ENCODE peak calls at places on chromosomes 1 and 21, in four cellular contexts. C is SK-N-SH, T is K562, K is H1. Q is an unnamed sample.

GRCh38 chr1:158155673-158156072 is 25.0 kb upstream of the CD1D start:
- DNase-seq in C (no peak), T (peak; percentile 31), K (no peak), Q (no peak)

GRCh38 chr1:66764994-66765578 is 12.8 kb downstream of the DYNLT5 start:
- DNase-seq in C (peak; percentile 42), T (peak; percentile 72), K (peak; percentile 49), Q (peak; percentile 16)

GRCh38 chr1:21324368-21325137 is 34.3 kb upstream of the ECE1 start:
- DNase-seq in C (peak; percentile 76), T (peak; percentile 79), K (no peak), Q (no peak)

GRCh38 chr1:185074307-185074706 is 28.9 kb downstream of the RNF2 start:
- DNase-seq in C (no peak), T (no peak), K (no peak), Q (no peak)

GRCh38 chr1:204970897-204971296 is 72.1 kb upstream of the CNTN2 start:
- DNase-seq in C (no peak), T (no peak), K (no peak), Q (no peak)

GRCh38 chr1:11178021-11179015 is 10.8 kb upstream of the ANGPTL7 start:
- DNase-seq in C (no peak), T (peak; percentile 52), K (no peak), Q (no peak)

GRCh38 chr1:160539896-160540858 is 17.1 kb upstream of the SLAMF6 start:
- DNase-seq in C (no peak), T (peak; percentile 99), K (no peak), Q (no peak)

GRCh38 chr1:184843732-184844495 is 89.3 kb upstream of the EDEM3 start:
- DNase-seq in C (no peak), T (peak; percentile 35), K (no peak), Q (no peak)

GRCh38 chr1:109763646-109764415 is at the start of gene EPS8L3:
- DNase-seq in C (no peak), T (no peak), K (no peak), Q (no peak)

GRCh38 chr1:167922023-167922422 is 8.1 kb upstream of the ADCY10 start:
- DNase-seq in C (no peak), T (no peak), K (no peak), Q (no peak)

GRCh38 chr1:56837244-56837926 is 17.2 kb upstream of the C8A start:
- DNase-seq in C (no peak), T (no peak), K (no peak), Q (no peak)

GRCh38 chr21:44700101-44701022 is 3.4 kb downstream of the KRTAP10-12 start:
- DNase-seq in C (peak; percentile 21), T (no peak), K (no peak), Q (no peak)

GRCh38 chr1:205824180-205824579 is 11.2 kb upstream of the SLC41A1 start:
- DNase-seq in C (no peak), T (no peak), K (no peak), Q (no peak)

GRCh38 chr1:6467224-6467623 is 1.3 kb upstream of the TNFRSF25 start:
- DNase-seq in C (no peak), T (no peak), K (peak; percentile 46), Q (peak; percentile 9)

GRCh38 chr1:94708811-94709210 is 111.3 kb upstream of the SLC44A3 start:
- DNase-seq in C (no peak), T (no peak), K (no peak), Q (no peak)

GRCh38 chr1:40866408-40866788 is 4.2 kb upstream of the CITED4 start:
- DNase-seq in C (no peak), T (peak; percentile 38), K (no peak), Q (no peak)

GRCh38 chr1:52237430-52237829 is 95.5 kb downstream of the ZFYVE9 start:
- DNase-seq in C (no peak), T (peak; percentile 23), K (no peak), Q (no peak)

GRCh38 chr21:45306453-45306831 is 18.7 kb upstream of the POFUT2 start:
- DNase-seq in C (no peak), T (no peak), K (no peak), Q (peak; percentile 13)

GRCh38 chr1:182890927-182891610 is 51.9 kb downstream of the DHX9 start:
- DNase-seq in C (no peak), T (no peak), K (no peak), Q (no peak)
- TF ChIP-seq TEAD4 in C (no peak), T (no peak), K (no peak), Q (no peak)

GRCh38 chr21:34517491-34518245 is 5.7 kb upstream of the KCNE1 start:
- DNase-seq in C (no peak), T (peak; percentile 19), K (no peak), Q (no peak)

GRCh38 chr21:34519013-34519412 is 7.0 kb upstream of the KCNE1 start:
- DNase-seq in C (no peak), T (no peak), K (no peak), Q (no peak)

GRCh38 chr21:34521561-34521960 is 9.6 kb upstream of the KCNE1 start:
- DNase-seq in C (no peak), T (no peak), K (no peak), Q (no peak)

GRCh38 chr21:34520769-34521508 is 8.9 kb upstream of the KCNE1 start:
- DNase-seq in C (no peak), T (no peak), K (no peak), Q (no peak)

GRCh38 chr21:34519694-34520093 is 7.7 kb upstream of the KCNE1 start:
- DNase-seq in C (no peak), T (no peak), K (no peak), Q (no peak)
- TF ChIP-seq TEAD4 in C (no peak), T (no peak), K (no peak), Q (no peak)

GRCh38 chr1:200889571-200889970 is 5.1 kb upstream of the INAVA start:
- DNase-seq in C (no peak), T (no peak), K (no peak), Q (no peak)
- TF ChIP-seq TEAD4 in C (no peak), T (no peak), K (no peak), Q (no peak)

DNA sequence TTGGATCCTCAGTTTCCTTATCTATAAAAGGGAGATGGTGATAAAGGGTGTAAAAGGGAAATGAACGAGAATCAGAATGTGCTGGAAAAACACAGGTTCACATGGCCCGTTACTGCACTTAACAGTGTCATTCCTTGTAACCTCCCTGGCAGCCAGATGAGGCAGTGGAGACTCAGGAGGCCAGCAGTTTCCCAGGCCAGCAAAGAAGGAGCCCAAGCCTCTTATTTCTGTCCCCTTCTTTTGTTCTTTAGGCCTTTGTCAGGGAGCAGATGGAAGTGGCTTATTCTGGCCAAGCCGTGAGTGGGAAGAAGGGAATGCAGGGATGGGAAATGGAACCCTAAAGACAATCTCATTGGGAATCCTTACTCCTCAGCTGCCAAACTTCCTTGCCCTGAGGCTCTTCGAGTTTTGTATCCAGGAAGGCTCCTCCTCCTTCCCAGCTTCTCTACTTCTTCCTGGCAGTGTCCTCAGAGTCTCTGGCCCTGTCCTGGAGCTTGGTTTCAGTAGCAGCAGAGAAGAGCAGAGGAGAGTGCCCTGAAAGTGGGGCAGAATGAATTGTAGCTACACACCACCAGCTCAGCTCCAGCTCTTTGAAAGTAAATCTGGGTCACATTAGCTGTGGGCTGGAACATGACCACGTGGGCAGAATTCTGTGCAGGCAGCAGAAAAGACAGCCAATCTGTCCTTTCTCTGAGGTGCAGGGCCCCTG is 63.8 kb downstream of the NDUFS5 start:
- DNase-seq in C (no peak), T (no peak), K (no peak), Q (no peak)
- TF ChIP-seq TEAD4 in C (no peak), T (no peak), K (no peak), Q (no peak)

GRCh38 chr1:203281033-203281432 is 24.3 kb upstream of the BTG2 start:
- DNase-seq in C (no peak), T (no peak), K (peak; percentile 39), Q (no peak)

GRCh38 chr1:203282720-203283542 is 22.4 kb upstream of the BTG2 start:
- DNase-seq in C (no peak), T (no peak), K (no peak), Q (no peak)

GRCh38 chr1:203284411-203285208 is 20.7 kb upstream of the BTG2 start:
- DNase-seq in C (no peak), T (no peak), K (no peak), Q (no peak)

GRCh38 chr1:203281851-203282661 is 23.3 kb upstream of the BTG2 start:
- DNase-seq in C (no peak), T (no peak), K (peak; percentile 34), Q (no peak)

GRCh38 chr1:203283597-203283996 is 21.7 kb upstream of the BTG2 start:
- DNase-seq in C (no peak), T (no peak), K (no peak), Q (no peak)
- TF ChIP-seq TEAD4 in C (no peak), T (no peak), K (no peak), Q (no peak)

DNA sequence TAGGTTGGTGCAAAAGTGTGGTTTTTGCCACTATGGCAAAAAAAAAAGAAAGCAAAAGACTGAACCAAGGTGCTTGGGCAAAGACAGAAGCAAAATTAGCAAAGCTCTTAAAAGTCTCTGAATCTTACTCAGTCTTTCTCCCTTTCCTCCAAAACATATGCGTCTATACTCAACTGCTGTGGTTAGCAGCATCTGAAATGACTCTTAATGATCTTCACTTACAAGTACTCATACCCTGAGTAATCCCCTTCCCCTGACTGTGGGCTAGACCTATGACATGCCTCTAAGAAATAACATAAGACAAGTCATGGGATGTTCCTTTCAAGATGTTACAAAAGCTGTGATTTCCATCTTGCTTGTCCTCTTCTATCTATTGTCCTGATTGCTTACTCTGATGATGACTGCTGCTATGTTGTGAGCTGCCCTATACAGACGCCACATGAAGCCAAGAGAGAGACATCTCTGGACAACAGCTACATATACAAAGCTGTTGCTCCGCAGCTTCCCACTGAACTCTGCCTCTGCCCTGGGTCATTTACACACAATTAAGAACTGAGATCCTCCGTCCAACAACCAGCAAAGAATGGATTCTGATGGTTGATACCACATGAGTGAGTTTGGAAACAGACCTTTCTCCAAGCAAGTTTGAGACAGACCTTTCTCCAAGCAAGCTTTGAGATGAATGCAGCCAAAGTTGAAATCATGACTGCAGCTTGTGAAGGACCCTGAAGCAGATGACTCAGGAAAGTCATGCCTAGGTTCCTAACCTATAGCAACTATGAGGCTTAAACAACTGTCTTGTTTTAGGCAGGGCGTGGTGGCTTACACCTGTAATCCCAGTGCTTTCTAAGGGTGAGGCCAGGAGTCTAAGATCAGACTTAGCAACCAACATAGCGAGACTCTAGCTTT is 55.2 kb downstream of the PUM1 start:
- DNase-seq in C (no peak), T (no peak), K (no peak), Q (no peak)
- TF ChIP-seq TEAD4 in C (no peak), T (no peak), K (no peak), Q (no peak)

GRCh38 chr1:69123486-69123885 is 444.2 kb upstream of the LRRC7 start:
- DNase-seq in C (no peak), T (no peak), K (no peak), Q (no peak)

GRCh38 chr1:69120828-69121227 is 446.9 kb upstream of the LRRC7 start:
- DNase-seq in C (no peak), T (no peak), K (no peak), Q (no peak)

GRCh38 chr1:69126761-69127160 is 441.0 kb upstream of the LRRC7 start:
- DNase-seq in C (no peak), T (no peak), K (no peak), Q (no peak)

GRCh38 chr1:69122373-69122772 is 445.3 kb upstream of the LRRC7 start:
- DNase-seq in C (no peak), T (no peak), K (no peak), Q (no peak)

GRCh38 chr1:69121708-69122107 is 446.0 kb upstream of the LRRC7 start:
- DNase-seq in C (no peak), T (no peak), K (no peak), Q (no peak)
- TF ChIP-seq TEAD4 in C (no peak), T (no peak), K (no peak), Q (no peak)

GRCh38 chr1:193264313-193265065 is 78.1 kb upstream of the B3GALT2 start:
- DNase-seq in C (no peak), T (no peak), K (no peak), Q (no peak)
- TF ChIP-seq TEAD4 in C (no peak), T (no peak), K (no peak), Q (no peak)